ENCODE peak calls at places on chromosomes 1 and 21, in six cellular contexts. L, C, G, T, A and D are unnamed samples.

GRCh38 chr1:186715887-186716809 is 35.9 kb upstream of the PTGS2 start:
- DNase-seq in L (no peak), C (no peak), G (no peak), T (no peak), A (peak), D (no peak)

GRCh38 chr1:205711105-205712048 is 31.1 kb upstream of the SLC45A3 start:
- DNase-seq in L (peak), C (peak), G (no peak), T (peak), A (peak), D (peak)

GRCh38 chr1:234842726-234843641 is 233.0 kb upstream of the IRF2BP2 start:
- DNase-seq in L (peak), C (peak), G (no peak), T (no peak), A (no peak), D (no peak)

GRCh38 chr1:42682739-42683529 is 716 bp downstream of the YBX1 start:
- DNase-seq in L (no peak), C (peak), G (no peak), T (no peak), A (peak), D (peak)

GRCh38 chr1:90725961-90726715 is 9.0 kb upstream of the BARHL2 start:
- DNase-seq in L (no peak), C (no peak), G (no peak), T (no peak), A (no peak), D (no peak)

GRCh38 chr21:15526793-15527192 is 203.0 kb upstream of the USP25 start:
- DNase-seq in L (no peak), C (no peak), G (no peak), T (no peak), A (no peak), D (no peak)

GRCh38 chr1:72892461-72892860 is 610.1 kb upstream of the NEGR1 start:
- DNase-seq in L (no peak), C (no peak), G (no peak), T (no peak), A (no peak), D (no peak)

GRCh38 chr1:13899856-13900255 is 199.9 kb downstream of the PRDM2 start:
- DNase-seq in L (no peak), C (no peak), G (no peak), T (no peak), A (no peak), D (no peak)

GRCh38 chr1:229075217-229075616 is 195.7 kb upstream of the RAB4A start:
- DNase-seq in L (no peak), C (no peak), G (no peak), T (no peak), A (no peak), D (no peak)

GRCh38 chr1:31944205-31945089 is 6.3 kb upstream of the PTP4A2 start:
- DNase-seq in L (peak), C (peak), G (peak), T (peak), A (peak), D (peak)

GRCh38 chr21:38997756-38998155 is 185.5 kb downstream of the PSMG1 start:
- DNase-seq in L (no peak), C (no peak), G (no peak), T (no peak), A (no peak), D (no peak)

GRCh38 chr21:35340273-35340672 is 291.2 kb upstream of the RUNX1 start:
- DNase-seq in L (no peak), C (no peak), G (no peak), T (no peak), A (peak), D (peak)

GRCh38 chr21:45152265-45152746 is 77.9 kb downstream of the ADARB1 start:
- DNase-seq in L (no peak), C (peak), G (peak), T (no peak), A (no peak), D (no peak)

GRCh38 chr21:45918835-45919467 is 62.6 kb upstream of the COL6A1 start:
- DNase-seq in L (no peak), C (no peak), G (no peak), T (no peak), A (no peak), D (no peak)

GRCh38 chr21:15058718-15059316 is 6.0 kb downstream of the NRIP1 start:
- DNase-seq in L (no peak), C (peak), G (no peak), T (no peak), A (no peak), D (peak)

GRCh38 chr1:218390625-218391024 is 45.5 kb downstream of the TGFB2 start:
- DNase-seq in L (no peak), C (no peak), G (no peak), T (no peak), A (no peak), D (no peak)

GRCh38 chr1:27872059-27872801 is at the start of gene THEMIS2:
- DNase-seq in L (no peak), C (peak), G (no peak), T (peak), A (no peak), D (no peak)

GRCh38 chr1:17696417-17697301 is 58.5 kb upstream of the ACTL8 start:
- DNase-seq in L (no peak), C (no peak), G (peak), T (peak), A (no peak), D (peak)

GRCh38 chr21:15352009-15352408 is 287.2 kb upstream of the NRIP1 start:
- DNase-seq in L (no peak), C (no peak), G (no peak), T (no peak), A (peak), D (no peak)

GRCh38 chr1:151839457-151840409 is at the start of gene C2CD4D:
- DNase-seq in L (peak), C (no peak), G (peak), T (peak), A (peak), D (peak)

GRCh38 chr1:78673120-78673519 is 23.5 kb downstream of the IFI44 start:
- DNase-seq in L (no peak), C (no peak), G (peak), T (peak), A (peak), D (no peak)

GRCh38 chr1:155392898-155393411 is 72.3 kb downstream of the RUSC1 start:
- DNase-seq in L (no peak), C (no peak), G (no peak), T (no peak), A (no peak), D (no peak)

GRCh38 chr1:38891753-38892152 is 10.4 kb upstream of the GJA9 start:
- DNase-seq in L (no peak), C (peak), G (peak), T (peak), A (peak), D (no peak)

GRCh38 chr1:208781391-208782035 is 537.3 kb upstream of the PLXNA2 start:
- DNase-seq in L (no peak), C (no peak), G (peak), T (peak), A (no peak), D (no peak)

GRCh38 chr1:48043524-48043923 is 46.3 kb upstream of the TRABD2B start:
- DNase-seq in L (no peak), C (no peak), G (no peak), T (no peak), A (no peak), D (no peak)

GRCh38 chr1:241998412-241998921 is 431 bp downstream of the MAP1LC3C start:
- DNase-seq in L (no peak), C (peak), G (no peak), T (peak), A (peak), D (peak)

GRCh38 chr21:46388896-46389295 is 64.9 kb downstream of the PCNT start:
- DNase-seq in L (no peak), C (no peak), G (no peak), T (no peak), A (no peak), D (no peak)

GRCh38 chr1:25487628-25488027 is 55.8 kb upstream of the LDLRAP1 start:
- DNase-seq in L (no peak), C (peak), G (no peak), T (no peak), A (peak), D (no peak)

GRCh38 chr1:34929853-34930701 is 627 bp upstream of the DLGAP3 start:
- DNase-seq in L (no peak), C (no peak), G (peak), T (peak), A (no peak), D (no peak)

GRCh38 chr1:98288494-98288893 is 367.7 kb upstream of the DPYD start:
- DNase-seq in L (no peak), C (no peak), G (no peak), T (no peak), A (no peak), D (no peak)

GRCh38 chr1:26317612-26318337 is at the start of gene CD52:
- DNase-seq in L (peak), C (peak), G (no peak), T (no peak), A (no peak), D (no peak)

GRCh38 chr1:167991546-167991945 is 54.7 kb upstream of the MPC2 start:
- DNase-seq in L (no peak), C (no peak), G (no peak), T (no peak), A (no peak), D (no peak)

GRCh38 chr1:196607940-196608339 is 300 bp downstream of the KCNT2 start:
- DNase-seq in L (no peak), C (no peak), G (no peak), T (peak), A (no peak), D (no peak)

GRCh38 chr1:17441265-17441992 is 2.0 kb upstream of the RCC2 start:
- DNase-seq in L (no peak), C (no peak), G (no peak), T (no peak), A (no peak), D (peak)

GRCh38 chr1:9257851-9258250 is 23.3 kb downstream of the H6PD start:
- DNase-seq in L (no peak), C (no peak), G (no peak), T (no peak), A (no peak), D (no peak)

GRCh38 chr1:93963585-93963984 is 54.4 kb upstream of the GCLM start:
- DNase-seq in L (no peak), C (no peak), G (no peak), T (no peak), A (peak), D (no peak)

DNA sequence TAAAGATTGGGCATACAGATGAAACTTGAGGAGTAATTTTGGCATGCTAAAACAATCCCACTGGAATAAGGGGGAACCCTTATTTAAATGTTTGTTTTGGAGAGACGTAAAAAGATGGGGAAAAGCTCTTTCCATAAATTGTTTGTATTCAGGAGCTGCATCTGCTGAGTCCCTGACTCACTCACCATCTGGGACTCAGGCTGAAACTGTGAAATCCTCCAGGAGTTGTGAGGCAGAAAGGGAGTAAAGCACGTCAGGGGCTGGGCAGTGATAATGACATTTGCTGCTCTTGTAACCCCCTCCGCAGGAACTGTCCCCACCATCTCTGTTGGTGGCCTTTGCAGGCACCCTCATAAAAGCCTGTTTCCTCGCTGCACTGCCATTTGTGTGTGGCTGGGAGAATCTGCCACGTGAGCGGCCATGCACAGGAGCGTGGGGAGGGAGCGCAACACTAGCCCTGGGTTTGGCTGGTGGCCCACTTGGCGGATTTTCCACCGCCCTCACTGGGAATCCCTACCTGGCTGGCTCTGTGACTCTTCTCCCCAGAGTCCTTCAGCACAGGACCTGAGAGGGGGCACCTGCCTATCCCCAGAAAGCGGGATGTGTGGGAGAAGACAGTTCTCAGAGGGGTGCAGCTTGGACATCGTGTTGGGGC is 45.3 kb downstream of the ZSCAN20 start:
- DNase-seq in L (no peak), C (no peak), G (no peak), T (no peak), A (no peak), D (no peak)
- TF ChIP-seq ZNF274 in L (no peak), C (no peak), G (no peak), T (no peak), A (no peak), D (no peak)

GRCh38 chr1:51973587-51974474 is 16.7 kb downstream of the RAB3B start:
- DNase-seq in L (peak), C (no peak), G (no peak), T (no peak), A (no peak), D (peak)
- TF ChIP-seq ZNF274 in L (no peak), C (no peak), G (no peak), T (no peak), A (no peak), D (no peak)

GRCh38 chr1:29382851-29383588 is 146.7 kb downstream of the PTPRU start:
- DNase-seq in L (no peak), C (no peak), G (no peak), T (no peak), A (no peak), D (no peak)

GRCh38 chr1:29381426-29381825 is 145.1 kb downstream of the PTPRU start:
- DNase-seq in L (no peak), C (no peak), G (no peak), T (no peak), A (no peak), D (no peak)

GRCh38 chr1:29380532-29380931 is 144.2 kb downstream of the PTPRU start:
- DNase-seq in L (no peak), C (no peak), G (no peak), T (no peak), A (no peak), D (no peak)

GRCh38 chr1:29383972-29384371 is 147.7 kb downstream of the PTPRU start:
- DNase-seq in L (no peak), C (no peak), G (no peak), T (peak), A (no peak), D (no peak)

GRCh38 chr1:29379438-29380073 is 143.2 kb downstream of the PTPRU start:
- DNase-seq in L (peak), C (peak), G (peak), T (peak), A (peak), D (peak)
- TF ChIP-seq ZNF274 in L (no peak), C (no peak), G (no peak), T (no peak), A (no peak), D (no peak)

GRCh38 chr1:91732991-91733390 is 153.0 kb downstream of the TGFBR3 start:
- DNase-seq in L (no peak), C (no peak), G (no peak), T (no peak), A (no peak), D (no peak)

GRCh38 chr1:91731815-91732214 is 154.1 kb downstream of the TGFBR3 start:
- DNase-seq in L (no peak), C (no peak), G (no peak), T (no peak), A (no peak), D (no peak)

GRCh38 chr1:91732291-91732953 is 153.5 kb downstream of the TGFBR3 start:
- DNase-seq in L (no peak), C (peak), G (no peak), T (no peak), A (no peak), D (peak)

GRCh38 chr1:91729621-91730348 is 156.2 kb downstream of the TGFBR3 start:
- DNase-seq in L (no peak), C (no peak), G (no peak), T (no peak), A (no peak), D (no peak)

DNA sequence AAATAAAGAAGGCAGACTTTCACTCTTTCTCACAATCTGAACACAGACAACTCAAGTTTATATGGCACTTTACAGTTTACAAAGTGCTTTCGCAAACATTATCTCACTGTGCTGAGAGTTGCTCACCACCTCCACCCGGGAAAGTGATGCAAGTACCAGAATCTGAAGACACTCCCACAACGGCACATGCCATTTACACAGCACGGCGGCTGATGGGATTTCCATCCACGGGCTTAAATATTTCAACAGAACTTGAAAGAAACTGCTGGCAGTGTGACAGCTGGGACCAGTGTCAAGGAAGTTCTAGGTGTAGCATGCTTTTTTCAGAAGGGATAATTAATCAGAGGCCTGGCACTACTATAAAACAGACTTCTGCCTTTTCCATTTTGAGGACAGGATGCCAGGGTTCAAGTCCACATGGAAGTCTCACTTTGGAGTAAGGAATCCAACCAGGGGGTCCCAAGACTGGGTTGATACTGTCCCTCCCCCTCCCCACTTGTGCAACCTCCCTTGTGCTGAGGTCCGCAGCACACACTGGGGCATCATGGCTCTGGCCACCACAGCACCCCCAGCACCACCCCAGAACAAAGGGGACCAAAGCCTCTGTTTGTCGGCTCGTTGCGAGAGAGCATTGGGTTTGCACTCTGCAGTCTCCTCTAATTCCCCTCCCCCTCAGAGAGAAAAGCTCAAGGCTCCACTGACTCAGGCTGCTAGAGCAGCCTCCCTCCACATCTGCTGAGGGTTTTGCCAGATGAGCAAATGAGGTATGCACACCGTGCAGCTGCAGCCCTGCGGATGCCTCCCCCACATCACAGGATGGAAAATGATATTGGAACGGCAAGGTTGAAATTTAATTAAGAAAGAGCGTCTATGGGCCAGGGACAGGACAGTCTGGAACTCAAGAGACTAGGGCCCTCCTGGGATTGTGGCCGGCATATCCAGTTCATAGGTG is 154.9 kb downstream of the TGFBR3 start:
- DNase-seq in L (no peak), C (peak), G (no peak), T (no peak), A (no peak), D (no peak)
- TF ChIP-seq ZNF274 in L (no peak), C (no peak), G (no peak), T (no peak), A (no peak), D (no peak)

GRCh38 chr1:181341026-181341632 is 142.2 kb upstream of the CACNA1E start:
- DNase-seq in L (no peak), C (no peak), G (no peak), T (no peak), A (no peak), D (no peak)

GRCh38 chr1:181347495-181348390 is 135.6 kb upstream of the CACNA1E start:
- DNase-seq in L (no peak), C (no peak), G (no peak), T (no peak), A (no peak), D (no peak)

GRCh38 chr1:181344091-181344490 is 139.2 kb upstream of the CACNA1E start:
- DNase-seq in L (no peak), C (no peak), G (no peak), T (no peak), A (no peak), D (no peak)

GRCh38 chr1:181349512-181349911 is 133.8 kb upstream of the CACNA1E start:
- DNase-seq in L (no peak), C (no peak), G (no peak), T (no peak), A (no peak), D (no peak)

DNA sequence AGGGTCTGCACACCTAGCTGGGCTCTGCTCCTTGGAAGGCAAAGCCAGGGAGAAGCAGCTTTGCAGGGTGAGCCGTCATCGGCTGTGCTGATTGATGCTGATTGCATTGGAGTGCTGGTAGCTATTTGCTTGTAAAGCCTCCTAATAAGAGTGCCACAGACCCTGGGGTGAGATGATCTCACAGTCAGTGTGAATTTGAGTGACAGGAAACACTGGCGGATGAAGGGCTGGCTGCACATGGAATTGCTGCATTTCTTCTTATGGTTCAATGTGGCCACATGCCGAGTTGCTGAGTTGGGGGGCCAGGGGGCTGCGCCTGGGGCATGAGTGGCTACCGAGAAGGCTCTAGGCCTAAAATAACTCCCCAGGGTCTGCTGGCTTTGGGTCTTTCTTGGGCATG is 138.2 kb upstream of the CACNA1E start:
- DNase-seq in L (no peak), C (no peak), G (no peak), T (no peak), A (no peak), D (no peak)
- TF ChIP-seq ZNF274 in L (no peak), C (no peak), G (no peak), T (no peak), A (no peak), D (no peak)

DNA sequence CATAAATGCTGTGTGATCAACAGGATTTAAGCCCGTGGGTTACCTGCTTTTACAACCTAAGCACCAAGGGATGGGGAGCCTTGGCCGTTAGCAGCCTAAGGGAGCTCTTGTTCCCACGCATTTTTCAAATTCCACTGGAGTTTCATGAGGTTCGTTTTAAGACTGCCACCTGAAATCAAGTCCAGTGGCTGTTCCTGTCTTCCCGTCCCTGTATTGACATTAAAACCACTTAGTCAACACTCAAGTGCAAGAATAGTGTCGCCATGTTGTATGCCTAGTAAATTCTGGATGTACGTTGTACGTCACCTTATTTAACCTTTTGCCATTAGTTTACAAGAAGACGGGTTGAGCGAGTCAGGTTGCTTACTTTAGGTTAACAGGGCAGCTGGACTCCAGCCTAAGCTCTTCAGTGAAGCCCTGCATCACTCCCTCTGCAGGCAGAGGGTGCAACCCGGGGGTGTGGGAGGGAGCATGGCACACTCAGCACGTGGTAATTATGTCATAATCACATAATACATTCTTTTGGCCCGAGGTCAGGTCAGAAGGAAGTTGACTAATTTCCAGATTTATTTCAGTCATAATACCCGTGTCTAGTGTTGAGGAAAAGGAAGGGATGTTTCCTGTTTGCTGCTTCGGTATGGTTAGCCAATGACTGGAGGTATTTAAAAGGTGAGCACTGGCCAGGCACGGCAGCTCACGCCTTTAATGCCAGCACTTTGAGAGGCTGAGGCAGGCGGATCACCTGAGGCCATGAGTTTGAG is 42.5 kb downstream of the CNST start:
- DNase-seq in L (no peak), C (no peak), G (no peak), T (peak), A (peak), D (peak)
- TF ChIP-seq ZNF274 in L (no peak), C (no peak), G (no peak), T (no peak), A (no peak), D (no peak)